ENCODE peak calls at places on chromosomes 12 and 14, in four cellular contexts. U, W, H and L are unnamed samples. For H3K4me1, the result is how much of the 10 kb centered on the place peaks cover.

GRCh38 chr14:31439554-31439953 is 17.8 kb downstream of the DTD2 start:
- DNase-seq in U (no peak), W (no peak), H (no peak), L (no peak)

GRCh38 chr14:55301722-55302121 is 30.5 kb downstream of the FBXO34 start:
- DNase-seq in U (no peak), W (no peak), H (no peak), L (no peak)

GRCh38 chr14:64421166-64421565 is 33.0 kb downstream of the MTHFD1 start:
- DNase-seq in U (no peak), W (no peak), H (no peak), L (no peak)

GRCh38 chr12:70080577-70080976 is 162.7 kb upstream of the CNOT2 start:
- DNase-seq in U (no peak), W (no peak), H (no peak), L (no peak)

GRCh38 chr12:73486256-73486655 is 1051.4 kb upstream of the ATXN7L3B start:
- DNase-seq in U (no peak), W (no peak), H (no peak), L (no peak)

GRCh38 chr12:4849024-4849594 is 60.6 kb upstream of the KCNA1 start:
- DNase-seq in U (no peak), W (peak), H (no peak), L (no peak)

GRCh38 chr14:74512431-74512830 is 18.9 kb downstream of the ISCA2 start:
- DNase-seq in U (no peak), W (no peak), H (no peak), L (no peak)

GRCh38 chr14:38561657-38562056 is 305.8 kb upstream of the CLEC14A start:
- DNase-seq in U (no peak), W (no peak), H (no peak), L (no peak)

GRCh38 chr14:95153866-95154265 is 3.5 kb downstream of the DICER1 start:
- DNase-seq in U (no peak), W (no peak), H (no peak), L (no peak)

GRCh38 chr12:57261385-57261784 is 10.4 kb upstream of the STAC3 start:
- DNase-seq in U (no peak), W (no peak), H (no peak), L (no peak)

GRCh38 chr12:91874086-91874865 is 271.4 kb downstream of the BTG1 start:
- DNase-seq in U (no peak), W (no peak), H (no peak), L (no peak)

GRCh38 chr14:78530078-78530477 is 359.9 kb downstream of the NRXN3 start:
- DNase-seq in U (no peak), W (peak), H (no peak), L (peak)

GRCh38 chr12:116274552-116275375 is 2.7 kb downstream of the MED13L start:
- DNase-seq in U (no peak), W (no peak), H (no peak), L (no peak)

GRCh38 chr14:100898935-100899840 is 4.3 kb downstream of the RTL1 start:
- DNase-seq in U (no peak), W (no peak), H (no peak), L (no peak)

GRCh38 chr12:123167329-123167728 is 16.4 kb upstream of the PITPNM2 start:
- DNase-seq in U (no peak), W (no peak), H (no peak), L (no peak)

GRCh38 chr14:75259946-75260545 is 18.6 kb upstream of the FOS start:
- DNase-seq in U (no peak), W (no peak), H (no peak), L (no peak)

GRCh38 chr12:62847709-62848108 is 87.2 kb downstream of the PPM1H start:
- DNase-seq in U (no peak), W (no peak), H (no peak), L (no peak)

GRCh38 chr12:58487280-58488141 is 432.8 kb downstream of the LRIG3 start:
- DNase-seq in U (no peak), W (no peak), H (no peak), L (no peak)

GRCh38 chr12:91109148-91109564 is 2.1 kb downstream of the LUM start:
- DNase-seq in U (peak), W (peak), H (peak), L (peak)

GRCh38 chr14:60161176-60162107 is 3.8 kb downstream of the DHRS7 start:
- DNase-seq in U (no peak), W (no peak), H (no peak), L (no peak)

GRCh38 chr12:93573552-93574223 is 1.2 kb downstream of the SOCS2 start:
- DNase-seq in U (no peak), W (no peak), H (no peak), L (no peak)

GRCh38 chr12:50620050-50620974 is 115.5 kb downstream of the DIP2B start:
- DNase-seq in U (no peak), W (no peak), H (no peak), L (peak)

GRCh38 chr12:40170593-40170992 is 54.2 kb upstream of the LRRK2 start:
- DNase-seq in U (no peak), W (no peak), H (no peak), L (no peak)

GRCh38 chr14:69038449-69039286 is 59.6 kb upstream of the ACTN1 start:
- DNase-seq in U (no peak), W (no peak), H (no peak), L (no peak)

GRCh38 chr14:72644038-72644437 is 249.9 kb downstream of the DPF3 start:
- DNase-seq in U (no peak), W (no peak), H (no peak), L (no peak)

GRCh38 chr12:119594772-119595445 is 1.3 kb downstream of the TMEM233 start:
- DNase-seq in U (no peak), W (no peak), H (no peak), L (no peak)

GRCh38 chr14:35393826-35394225 is 10.7 kb downstream of the NFKBIA start:
- DNase-seq in U (no peak), W (no peak), H (no peak), L (no peak)

GRCh38 chr14:93049867-93050331 is 65.8 kb downstream of the ITPK1 start:
- DNase-seq in U (no peak), W (no peak), H (no peak), L (no peak)

GRCh38 chr12:4355843-4356327 is 23.6 kb downstream of the FGF23 start:
- DNase-seq in U (no peak), W (peak), H (peak), L (peak)

GRCh38 chr12:45336331-45336730 is 120.4 kb downstream of the ANO6 start:
- DNase-seq in U (no peak), W (peak), H (no peak), L (no peak)

GRCh38 chr14:26023967-26024366 is 573.9 kb downstream of the NOVA1 start:
- DNase-seq in U (no peak), W (no peak), H (no peak), L (no peak)

GRCh38 chr12:42482086-42482819 is 107.3 kb downstream of the PRICKLE1 start:
- DNase-seq in U (no peak), W (no peak), H (no peak), L (no peak)

GRCh38 chr14:89303452-89304435 is 113.3 kb downstream of the FOXN3 start:
- DNase-seq in U (peak), W (no peak), H (no peak), L (no peak)

GRCh38 chr14:89178802-89179201 is 238.2 kb downstream of the FOXN3 start:
- DNase-seq in U (no peak), W (no peak), H (no peak), L (no peak)

GRCh38 chr14:68807987-68808386 is 15.1 kb upstream of the ZFP36L1 start:
- DNase-seq in U (no peak), W (no peak), H (no peak), L (no peak)

GRCh38 chr12:51717325-51717925 is 126.4 kb downstream of the SCN8A start:
- DNase-seq in U (no peak), W (no peak), H (no peak), L (no peak)

GRCh38 chr12:196436-196835 is 17.5 kb downstream of the SLC6A12 start:
- DNase-seq in U (no peak), W (no peak), H (no peak), L (no peak)

GRCh38 chr12:131094831-131095805 is 141.4 kb downstream of the ADGRD1 start:
- DNase-seq in U (no peak), W (no peak), H (no peak), L (no peak)

GRCh38 chr14:71243697-71244096 is 336.4 kb downstream of the PCNX1 start:
- DNase-seq in U (no peak), W (no peak), H (no peak), L (no peak)
- H3K9ac ChIP-seq in U (no peak), W (no peak), H (no peak), L (no peak)

GRCh38 chr12:110537605-110538409 is 35.7 kb downstream of the RAD9B start:
- DNase-seq in U (no peak), W (no peak), H (no peak), L (no peak)
- TF ChIP-seq YY1 in U (no peak), W (no peak), H (no peak), L (no peak)

GRCh38 chr12:89684131-89684530 is 24.5 kb downstream of the ATP2B1 start:
- DNase-seq in U (no peak), W (no peak), H (no peak), L (no peak)

GRCh38 chr12:89685363-89685972 is 23.2 kb downstream of the ATP2B1 start:
- DNase-seq in U (no peak), W (no peak), H (no peak), L (no peak)

GRCh38 chr12:89679631-89680030 is 29.0 kb downstream of the ATP2B1 start:
- DNase-seq in U (no peak), W (peak), H (no peak), L (no peak)

GRCh38 chr12:89680409-89680808 is 28.2 kb downstream of the ATP2B1 start:
- DNase-seq in U (no peak), W (no peak), H (no peak), L (no peak)

GRCh38 chr12:89682284-89682683 is 26.4 kb downstream of the ATP2B1 start:
- DNase-seq in U (no peak), W (no peak), H (no peak), L (no peak)
- H3K4me1 ChIP-seq in U (under half), W (under half), H (under half), L (under half)

GRCh38 chr12:111100554-111100953 is 180.2 kb upstream of the MYL2 start:
- DNase-seq in U (no peak), W (no peak), H (no peak), L (no peak)

GRCh38 chr12:111102062-111102735 is 181.8 kb upstream of the MYL2 start:
- DNase-seq in U (no peak), W (no peak), H (no peak), L (no peak)

GRCh38 chr12:111101003-111101402 is 180.6 kb upstream of the MYL2 start:
- DNase-seq in U (no peak), W (no peak), H (no peak), L (no peak)

GRCh38 chr12:111100003-111100402 is 179.6 kb upstream of the MYL2 start:
- DNase-seq in U (no peak), W (no peak), H (no peak), L (no peak)

GRCh38 chr12:111099186-111099585 is 178.8 kb upstream of the MYL2 start:
- DNase-seq in U (no peak), W (no peak), H (no peak), L (no peak)
- H3K9ac ChIP-seq in U (no peak), W (no peak), H (no peak), L (no peak)

DNA sequence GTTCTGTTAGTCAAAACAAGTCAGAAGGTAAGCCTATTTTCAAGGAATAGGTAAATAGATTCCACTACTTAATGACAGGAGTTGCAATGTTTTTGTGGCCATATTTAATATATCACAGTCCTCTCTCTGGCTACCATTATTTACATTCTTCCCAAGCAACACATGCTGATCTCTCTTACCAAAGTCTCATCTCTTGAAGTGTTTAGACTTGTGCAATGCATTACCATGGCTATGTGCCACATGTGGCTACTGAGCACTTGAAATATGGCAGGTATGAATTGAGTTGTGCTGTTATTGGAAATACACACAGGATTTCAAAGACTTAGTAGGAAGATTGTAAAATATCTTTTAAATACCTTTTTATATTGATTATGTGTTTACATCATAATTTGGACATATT is 262.4 kb upstream of the PDE3A start:
- DNase-seq in U (no peak), W (no peak), H (no peak), L (no peak)
- TF ChIP-seq YY1 in U (no peak), W (no peak), H (no peak), L (no peak)